ENCODE peak calls at places on chromosomes 1 and 21, in four cellular contexts. F is AG04450, O is kidney epithelial cell, T is heart left ventricle. M is an unnamed sample.

GRCh38 chr1:6627031-6627430 is 2.4 kb downstream of the THAP3 start:
- DNase-seq in F (no peak), O (no peak), T (no peak), M (no peak)

GRCh38 chr21:16713331-16714114 is 799.3 kb upstream of the CXADR start:
- DNase-seq in F (no peak), O (no peak), T (no peak), M (no peak)

GRCh38 chr1:163410073-163410522 is 88.3 kb downstream of the NUF2 start:
- DNase-seq in F (peak; percentile 2), O (peak; percentile 35), T (no peak), M (no peak)

GRCh38 chr21:15210235-15210678 is 145.5 kb upstream of the NRIP1 start:
- DNase-seq in F (no peak), O (no peak), T (no peak), M (no peak)

GRCh38 chr21:45630066-45630694 is 13.3 kb upstream of the PCBP3 start:
- DNase-seq in F (no peak), O (no peak), T (no peak), M (no peak)

GRCh38 chr1:18480315-18481189 is at the start of gene KLHDC7A:
- DNase-seq in F (no peak), O (peak; percentile 94), T (no peak), M (no peak)

GRCh38 chr1:43530483-43531452 is at the start of gene PTPRF:
- DNase-seq in F (no peak), O (no peak), T (peak; percentile 48), M (peak; percentile 76)

GRCh38 chr21:28791595-28792282 is 200.9 kb downstream of the LTN1 start:
- DNase-seq in F (no peak), O (no peak), T (no peak), M (no peak)

GRCh38 chr1:226575436-226576390 is 27.1 kb downstream of the STUM start:
- DNase-seq in F (no peak), O (no peak), T (no peak), M (no peak)

GRCh38 chr1:224116131-224116530 is 2.2 kb downstream of the FBXO28 start:
- DNase-seq in F (peak; percentile 21), O (peak; percentile 42), T (no peak), M (no peak)

GRCh38 chr1:53462769-53463501 is 3.7 kb downstream of the DMRTB1 start:
- DNase-seq in F (no peak), O (no peak), T (no peak), M (no peak)

GRCh38 chr21:41663805-41664788 is 102.8 kb downstream of the RIPK4 start:
- DNase-seq in F (no peak), O (no peak), T (no peak), M (peak; percentile 66)

GRCh38 chr1:1004780-1005697 is 5.1 kb upstream of the HES4 start:
- DNase-seq in F (no peak), O (no peak), T (peak; percentile 61), M (peak; percentile 29)

GRCh38 chr21:35441868-35442582 is 392.9 kb upstream of the RUNX1 start:
- DNase-seq in F (no peak), O (no peak), T (no peak), M (no peak)

GRCh38 chr1:198864695-198865094 is 225.9 kb downstream of the PTPRC start:
- DNase-seq in F (no peak), O (no peak), T (no peak), M (no peak)

GRCh38 chr1:118960026-118960561 is 28.0 kb downstream of the TBX15 start:
- DNase-seq in F (no peak), O (no peak), T (no peak), M (no peak)

GRCh38 chr21:17854771-17855170 is 35.6 kb upstream of the C21orf91 start:
- DNase-seq in F (no peak), O (no peak), T (no peak), M (no peak)

GRCh38 chr1:33088119-33088906 is 7.4 kb downstream of the AZIN2 start:
- DNase-seq in F (no peak), O (no peak), T (no peak), M (no peak)

GRCh38 chr1:85326851-85327250 is 50.4 kb upstream of the BCL10 start:
- DNase-seq in F (no peak), O (no peak), T (no peak), M (no peak)

GRCh38 chr1:88595355-88595754 is 88.7 kb upstream of the PKN2 start:
- DNase-seq in F (peak; percentile 4), O (no peak), T (no peak), M (no peak)

GRCh38 chr1:8142955-8143629 is 117.0 kb upstream of the ERRFI1 start:
- DNase-seq in F (no peak), O (no peak), T (no peak), M (no peak)

GRCh38 chr1:6260961-6261614 is at the start of gene GPR153:
- DNase-seq in F (no peak), O (no peak), T (peak; percentile 71), M (no peak)

GRCh38 chr1:62452951-62453350 is 16.1 kb downstream of the USP1 start:
- DNase-seq in F (no peak), O (no peak), T (no peak), M (no peak)

GRCh38 chr1:221987860-221988520 is 246.1 kb upstream of the DUSP10 start:
- DNase-seq in F (peak; percentile 73), O (no peak), T (no peak), M (no peak)

GRCh38 chr1:13628711-13629110 is 45.1 kb downstream of the PDPN start:
- DNase-seq in F (no peak), O (peak; percentile 71), T (no peak), M (no peak)

GRCh38 chr1:38728176-38728908 is 131.2 kb downstream of the RRAGC start:
- DNase-seq in F (no peak), O (peak; percentile 18), T (peak; percentile 59), M (peak; percentile 78)

GRCh38 chr1:209072481-209072880 is 511.0 kb upstream of the CAMK1G start:
- DNase-seq in F (no peak), O (peak; percentile 31), T (no peak), M (no peak)

GRCh38 chr1:109475261-109475660 is 8.4 kb upstream of the ATXN7L2 start:
- DNase-seq in F (no peak), O (no peak), T (peak; percentile 8), M (no peak)

GRCh38 chr1:23343246-23344110 is 606 bp downstream of the HNRNPR start:
- DNase-seq in F (peak; percentile 45), O (peak; percentile 50), T (no peak), M (peak; percentile 69)

GRCh38 chr1:84913025-84913892 is 20.3 kb upstream of the LPAR3 start:
- DNase-seq in F (no peak), O (peak; percentile 82), T (no peak), M (no peak)

GRCh38 chr1:44842415-44842762 is 664 bp downstream of the PTCH2 start:
- DNase-seq in F (no peak), O (no peak), T (no peak), M (no peak)

GRCh38 chr1:9317591-9318331 is 25.1 kb downstream of the SPSB1 start:
- DNase-seq in F (no peak), O (peak; percentile 14), T (peak; percentile 65), M (no peak)

GRCh38 chr21:26389971-26390641 is 183.0 kb downstream of the CYYR1 start:
- DNase-seq in F (no peak), O (peak; percentile 78), T (no peak), M (no peak)

GRCh38 chr1:228807904-228808487 is 72.7 kb downstream of the RHOU start:
- DNase-seq in F (no peak), O (no peak), T (no peak), M (no peak)

GRCh38 chr1:95793893-95794292 is 559.9 kb downstream of the RWDD3 start:
- DNase-seq in F (no peak), O (no peak), T (no peak), M (no peak)

GRCh38 chr1:209405183-209405823 is 178.2 kb upstream of the CAMK1G start:
- DNase-seq in F (peak; percentile 15), O (no peak), T (no peak), M (no peak)

GRCh38 chr1:212979340-212980122 is 29.2 kb downstream of the VASH2 start:
- DNase-seq in F (no peak), O (no peak), T (no peak), M (no peak)

GRCh38 chr1:213939888-213940287 is 47.9 kb upstream of the PROX1 start:
- DNase-seq in F (no peak), O (no peak), T (no peak), M (no peak)

GRCh38 chr1:168373869-168374268 is 93.2 kb downstream of the TBX19 start:
- DNase-seq in F (no peak), O (no peak), T (no peak), M (no peak)

GRCh38 chr21:36882776-36883175 is 83.7 kb downstream of the HLCS start:
- DNase-seq in F (no peak), O (no peak), T (no peak), M (no peak)

GRCh38 chr1:11595287-11595686 is 58.9 kb downstream of the FBXO2 start:
- DNase-seq in F (no peak), O (no peak), T (peak; percentile 24), M (no peak)

GRCh38 chr1:11594222-11594621 is 60.0 kb downstream of the FBXO2 start:
- DNase-seq in F (no peak), O (no peak), T (no peak), M (no peak)

GRCh38 chr1:11598461-11598860 is 55.8 kb downstream of the FBXO2 start:
- DNase-seq in F (no peak), O (no peak), T (no peak), M (no peak)

GRCh38 chr1:11594625-11595024 is 59.6 kb downstream of the FBXO2 start:
- DNase-seq in F (no peak), O (no peak), T (no peak), M (no peak)

GRCh38 chr1:11596295-11596694 is 57.9 kb downstream of the FBXO2 start:
- DNase-seq in F (no peak), O (no peak), T (no peak), M (no peak)
- H3K27me3 ChIP-seq in F (no peaks in the 10 kb centered on the region), O (no peaks in the 10 kb centered on the region), T (peaks cover 10% of the 10 kb centered on the region), M (peaks cover 73% of the 10 kb centered on the region)

DNA sequence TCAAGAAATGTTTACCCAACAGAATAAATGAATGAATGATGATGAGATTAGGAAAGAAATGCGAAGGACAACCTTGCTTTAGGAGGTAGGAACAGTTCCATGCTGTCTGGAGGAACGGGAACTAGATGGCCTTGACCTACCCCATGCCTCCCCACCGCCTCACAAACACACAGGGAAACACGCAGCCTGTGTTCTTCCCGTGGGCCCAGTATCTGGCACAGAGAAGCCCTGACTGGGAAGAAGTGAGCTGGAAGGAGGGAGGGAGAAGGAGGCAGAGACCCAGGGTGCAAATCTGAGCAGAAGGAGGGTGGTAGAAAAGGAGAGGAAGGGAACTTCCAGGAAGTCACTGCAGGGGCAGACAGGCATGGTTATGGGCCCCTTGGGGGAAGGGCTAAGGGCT is 3.5 kb upstream of the ADORA1 start:
- DNase-seq in F (no peak), O (no peak), T (no peak), M (no peak)
- H3K27me3 ChIP-seq in F (peaks cover 70% of the 10 kb centered on the region), O (no peaks in the 10 kb centered on the region), T (peaks cover 30% of the 10 kb centered on the region), M (peaks cover 77% of the 10 kb centered on the region)

GRCh38 chr1:2929335-2929734 is 91.9 kb upstream of the ACTRT2 start:
- DNase-seq in F (no peak), O (no peak), T (no peak), M (no peak)
- H3K27me3 ChIP-seq in F (no peaks in the 10 kb centered on the region), O (peaks cover 21% of the 10 kb centered on the region), T (peaks cover 11% of the 10 kb centered on the region), M (peaks cover 2% of the 10 kb centered on the region)

GRCh38 chr1:110675060-110675791 is 486 bp upstream of the KCNA3 start:
- DNase-seq in F (no peak), O (no peak), T (no peak), M (no peak)

GRCh38 chr1:110673805-110674336 is 869 bp downstream of the KCNA3 start:
- DNase-seq in F (no peak), O (no peak), T (no peak), M (peak; percentile 53)

GRCh38 chr1:110677526-110677925 is 2.8 kb upstream of the KCNA3 start:
- DNase-seq in F (no peak), O (no peak), T (no peak), M (no peak)

GRCh38 chr1:110674337-110675059 is at the start of gene KCNA3:
- DNase-seq in F (no peak), O (no peak), T (peak; percentile 50), M (no peak)

GRCh38 chr1:110677016-110677415 is 2.3 kb upstream of the KCNA3 start:
- DNase-seq in F (no peak), O (no peak), T (no peak), M (no peak)
- H3K27me3 ChIP-seq in F (peaks cover 35% of the 10 kb centered on the region), O (peaks cover 33% of the 10 kb centered on the region), T (peaks cover 51% of the 10 kb centered on the region), M (peaks cover 4% of the 10 kb centered on the region)